ENCODE peak calls at places on chromosomes 1 and 21, in four cellular contexts. B is IMR-90, P is GM12878, O is K562. R is an unnamed sample.

GRCh38 chr1:167225920-167226319 is 5.2 kb downstream of the POU2F1 start:
- DNase-seq in B (no peak), P (no peak), O (no peak), R (no peak)

GRCh38 chr1:52706136-52706670 is 8.1 kb upstream of the COA7 start:
- DNase-seq in B (no peak), P (no peak), O (no peak), R (no peak)

GRCh38 chr1:47843059-47843458 is 154.1 kb downstream of the TRABD2B start:
- DNase-seq in B (no peak), P (no peak), O (no peak), R (no peak)

GRCh38 chr1:230820568-230820967 is 47.8 kb downstream of the C1orf198 start:
- DNase-seq in B (no peak), P (no peak), O (no peak), R (no peak)

GRCh38 chr1:100458925-100459814 is 78.8 kb upstream of the GPR88 start:
- DNase-seq in B (peak), P (peak), O (no peak), R (peak)

GRCh38 chr21:29221259-29221744 is 77.4 kb upstream of the BACH1 start:
- DNase-seq in B (peak), P (no peak), O (no peak), R (no peak)

GRCh38 chr1:98325646-98326441 is 335.7 kb upstream of the SNX7 start:
- DNase-seq in B (peak), P (no peak), O (no peak), R (peak)

GRCh38 chr1:153542956-153543737 is 2.4 kb upstream of the S100A5 start:
- DNase-seq in B (no peak), P (no peak), O (no peak), R (no peak)

GRCh38 chr1:236978740-236979139 is 25.5 kb downstream of the MT1HL1 start:
- DNase-seq in B (no peak), P (no peak), O (no peak), R (no peak)

GRCh38 chr1:63731117-63732043 is 42.4 kb upstream of the ROR1 start:
- DNase-seq in B (peak), P (no peak), O (no peak), R (peak)

GRCh38 chr1:3555131-3555920 is 56.0 kb downstream of the MEGF6 start:
- DNase-seq in B (no peak), P (no peak), O (no peak), R (no peak)

GRCh38 chr1:27496604-27497155 is 6.7 kb upstream of the WASF2 start:
- DNase-seq in B (peak), P (no peak), O (no peak), R (no peak)

GRCh38 chr1:23539698-23540266 is 8.7 kb upstream of the E2F2 start:
- DNase-seq in B (peak), P (peak), O (peak), R (peak)

GRCh38 chr1:159132271-159132881 is 39.0 kb upstream of the CADM3 start:
- DNase-seq in B (peak), P (no peak), O (peak), R (peak)

GRCh38 chr1:100290291-100290690 is 24.3 kb downstream of the RTCA start:
- DNase-seq in B (peak), P (no peak), O (no peak), R (peak)

GRCh38 chr1:119250299-119250698 is 109.8 kb upstream of the WARS2 start:
- DNase-seq in B (no peak), P (no peak), O (no peak), R (no peak)

GRCh38 chr1:205913451-205914204 is 29.6 kb downstream of the SLC26A9 start:
- DNase-seq in B (no peak), P (no peak), O (no peak), R (peak)

GRCh38 chr1:85473390-85473789 is 8.4 kb upstream of the DDAH1 start:
- DNase-seq in B (peak), P (no peak), O (no peak), R (no peak)

GRCh38 chr21:41451753-41452676 is 26.0 kb downstream of the MX1 start:
- DNase-seq in B (no peak), P (no peak), O (no peak), R (no peak)

GRCh38 chr21:26946744-26947446 is 20.0 kb downstream of the ADAMTS5 start:
- DNase-seq in B (no peak), P (no peak), O (no peak), R (no peak)

GRCh38 chr1:3649342-3650247 is at the start of gene WRAP73:
- DNase-seq in B (peak), P (peak), O (peak), R (peak)

GRCh38 chr1:200131551-200132125 is 104.1 kb downstream of the NR5A2 start:
- DNase-seq in B (peak), P (no peak), O (no peak), R (peak)

GRCh38 chr1:47761201-47761930 is 235.8 kb downstream of the TRABD2B start:
- DNase-seq in B (no peak), P (no peak), O (no peak), R (no peak)

GRCh38 chr1:51755437-51755836 is 123.1 kb downstream of the NRDC start:
- DNase-seq in B (no peak), P (no peak), O (no peak), R (no peak)

GRCh38 chr1:153984125-153984899 is 1.8 kb downstream of the RAB13 start:
- DNase-seq in B (no peak), P (no peak), O (no peak), R (no peak)

GRCh38 chr1:45647248-45648021 is 23.6 kb upstream of the CCDC17 start:
- DNase-seq in B (no peak), P (no peak), O (no peak), R (peak)

GRCh38 chr1:206702803-206703202 is 18.1 kb downstream of the MAPKAPK2 start:
- DNase-seq in B (no peak), P (no peak), O (no peak), R (no peak)

GRCh38 chr1:167515893-167516321 is 2.4 kb downstream of the CD247 start:
- DNase-seq in B (no peak), P (no peak), O (peak), R (no peak)

GRCh38 chr1:90850181-90850924 is 133.3 kb upstream of the BARHL2 start:
- DNase-seq in B (no peak), P (no peak), O (peak), R (no peak)

GRCh38 chr21:32083175-32083574 is 195.7 kb downstream of the MIS18A start:
- DNase-seq in B (peak), P (no peak), O (no peak), R (peak)

GRCh38 chr1:211646566-211646965 is 28.9 kb downstream of the NEK2 start:
- DNase-seq in B (no peak), P (no peak), O (no peak), R (no peak)

GRCh38 chr1:84963021-84963420 is 33.9 kb downstream of the MCOLN2 start:
- DNase-seq in B (no peak), P (no peak), O (no peak), R (no peak)

GRCh38 chr1:82706741-82707140 is 906.0 kb downstream of the ADGRL2 start:
- DNase-seq in B (peak), P (no peak), O (no peak), R (no peak)

GRCh38 chr1:29236993-29237905 is 927 bp downstream of the PTPRU start:
- DNase-seq in B (peak), P (no peak), O (peak), R (peak)

GRCh38 chr1:244049142-244049968 is 1.7 kb upstream of the ZBTB18 start:
- DNase-seq in B (no peak), P (no peak), O (peak), R (peak)

GRCh38 chr1:27097484-27097917 is 57.4 kb downstream of the SLC9A1 start:
- DNase-seq in B (peak), P (no peak), O (peak), R (peak)

DNA sequence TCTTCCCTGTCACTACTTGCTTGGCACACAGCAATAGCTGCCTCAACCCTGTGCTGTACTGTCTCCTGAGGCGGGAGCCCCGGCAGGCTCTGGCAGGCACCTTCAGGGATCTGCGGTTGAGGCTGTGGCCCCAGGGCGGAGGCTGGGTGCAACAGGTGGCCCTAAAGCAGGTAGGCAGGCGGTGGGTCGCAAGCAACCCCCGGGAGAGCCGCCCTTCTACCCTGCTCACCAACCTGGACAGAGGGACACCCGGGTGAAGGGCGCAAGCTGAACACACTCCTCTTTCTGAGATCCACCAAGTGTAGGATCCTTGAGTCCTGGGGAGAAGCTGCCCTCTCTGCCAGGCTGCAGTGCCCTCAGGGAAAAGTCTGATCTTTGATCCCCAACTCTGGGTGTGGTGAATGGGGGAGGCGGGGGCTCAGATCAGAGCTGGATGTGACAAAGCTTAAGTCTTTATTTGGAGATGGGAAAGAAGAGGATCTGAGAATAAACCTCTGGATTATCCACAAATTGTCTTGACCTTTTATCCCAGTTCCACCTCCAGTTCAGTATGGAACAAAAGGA is 1.2 kb downstream of the RXFP4 start:
- DNase-seq in B (no peak), P (no peak), O (no peak), R (no peak)
- TF ChIP-seq FOS in B (no peak), P (no peak), O (no peak), R (no peak)

DNA sequence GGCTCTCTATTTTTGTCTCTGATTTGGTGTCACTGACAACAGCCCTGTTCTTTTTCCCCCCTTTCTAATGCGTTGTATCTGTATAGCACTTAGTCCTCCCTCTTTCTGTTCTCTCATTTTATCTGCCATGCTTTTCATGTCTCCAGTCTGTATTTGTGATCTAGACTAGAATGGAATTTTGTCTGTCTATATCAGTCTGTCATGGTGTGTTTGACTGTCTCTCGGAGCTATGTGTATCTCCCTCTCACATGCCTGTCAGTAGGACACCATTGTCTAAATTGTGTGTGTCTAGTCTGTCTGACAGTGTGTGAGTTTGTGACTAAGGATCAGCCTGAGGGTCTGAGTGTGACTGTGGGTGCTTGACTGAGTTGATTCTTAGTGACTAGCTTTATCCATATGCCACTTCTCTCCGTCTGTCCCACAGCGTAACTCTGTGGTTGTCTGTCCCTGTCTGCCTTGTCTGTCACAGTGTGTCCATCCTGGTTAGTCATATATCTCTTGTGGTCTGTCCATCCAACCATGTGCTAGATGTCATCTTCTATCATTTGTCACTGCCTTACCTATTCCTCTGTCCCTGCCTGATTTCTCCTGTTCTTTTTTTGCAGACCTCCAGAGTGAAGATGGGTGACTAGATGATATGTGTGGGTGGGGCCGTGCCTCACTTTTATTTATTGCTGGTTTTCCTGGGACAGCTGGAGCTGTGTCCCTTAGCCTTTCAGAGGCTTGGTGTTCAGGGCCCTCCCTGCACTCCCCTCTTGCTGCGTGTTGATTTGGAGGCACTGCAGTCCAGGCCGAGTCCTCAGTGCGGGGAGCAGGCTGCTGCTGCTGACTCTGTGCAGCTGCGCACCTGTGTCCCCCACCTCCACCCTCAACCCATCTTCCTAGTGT is 1.4 kb upstream of the B4GALT2 start:
- DNase-seq in B (no peak), P (no peak), O (no peak), R (no peak)
- TF ChIP-seq FOS in B (no peak), P (no peak), O (no peak), R (no peak)

GRCh38 chr21:35400233-35400939 is 351.3 kb upstream of the RUNX1 start:
- DNase-seq in B (peak), P (peak), O (peak), R (peak)

GRCh38 chr21:35396655-35397054 is 347.6 kb upstream of the RUNX1 start:
- DNase-seq in B (no peak), P (no peak), O (no peak), R (no peak)

GRCh38 chr21:35399706-35400105 is 350.6 kb upstream of the RUNX1 start:
- DNase-seq in B (no peak), P (no peak), O (no peak), R (no peak)

GRCh38 chr21:35399002-35399401 is 349.9 kb upstream of the RUNX1 start:
- DNase-seq in B (no peak), P (no peak), O (no peak), R (no peak)

GRCh38 chr21:35398366-35398982 is 349.4 kb upstream of the RUNX1 start:
- DNase-seq in B (peak), P (no peak), O (no peak), R (peak)
- TF ChIP-seq FOS in B (no peak), P (no peak), O (no peak), R (no peak)

GRCh38 chr1:11180342-11180744 is 8.8 kb upstream of the ANGPTL7 start:
- DNase-seq in B (peak), P (no peak), O (no peak), R (no peak)
- TF ChIP-seq FOS in B (no peak), P (no peak), O (no peak), R (no peak)

GRCh38 chr1:34129630-34130029 is 35.4 kb downstream of the CSMD2 start:
- DNase-seq in B (no peak), P (no peak), O (no peak), R (no peak)
- TF ChIP-seq FOS in B (no peak), P (no peak), O (no peak), R (no peak)

GRCh38 chr1:15957221-15958090 is 18.4 kb downstream of the ZBTB17 start:
- DNase-seq in B (no peak), P (no peak), O (peak), R (no peak)

GRCh38 chr1:15958111-15958510 is 17.8 kb downstream of the ZBTB17 start:
- DNase-seq in B (no peak), P (no peak), O (no peak), R (peak)

GRCh38 chr1:15959847-15960446 is 16.0 kb downstream of the ZBTB17 start:
- DNase-seq in B (no peak), P (no peak), O (no peak), R (peak)

GRCh38 chr1:15959424-15959823 is 16.5 kb downstream of the ZBTB17 start:
- DNase-seq in B (no peak), P (no peak), O (no peak), R (no peak)

GRCh38 chr1:15958788-15959187 is 17.1 kb downstream of the ZBTB17 start:
- DNase-seq in B (peak), P (no peak), O (no peak), R (peak)
- TF ChIP-seq FOS in B (no peak), P (no peak), O (no peak), R (no peak)

GRCh38 chr1:228317891-228318810 is 88.5 kb downstream of the TRIM11 start:
- DNase-seq in B (no peak), P (no peak), O (no peak), R (no peak)

GRCh38 chr1:228315945-228316588 is 90.6 kb downstream of the TRIM11 start:
- DNase-seq in B (no peak), P (no peak), O (peak), R (no peak)

GRCh38 chr1:228315484-228315944 is 91.1 kb downstream of the TRIM11 start:
- DNase-seq in B (no peak), P (no peak), O (no peak), R (no peak)

GRCh38 chr1:228317411-228317828 is 89.2 kb downstream of the TRIM11 start:
- DNase-seq in B (no peak), P (no peak), O (no peak), R (no peak)

GRCh38 chr1:228316589-228317387 is 89.8 kb downstream of the TRIM11 start:
- DNase-seq in B (no peak), P (no peak), O (no peak), R (no peak)
- TF ChIP-seq FOS in B (no peak), P (no peak), O (no peak), R (no peak)